ENCODE peak calls at places on chromosome 2, in five cellular contexts. G is AG09309, T is GM13977, B is cardiac fibroblast, Y is suprapubic skin. S is an unnamed sample.

GRCh38 chr2:457792-458430 is 170.0 kb upstream of the ALKAL2 start:
- DNase-seq in Y (no peak), G (no peak), B (no peak), T (no peak), S (no peak)

GRCh38 chr2:103986001-103986400 is 867.9 kb upstream of the POU3F3 start:
- DNase-seq in B (no peak), G (no peak), Y (no peak), T (no peak), S (no peak)

GRCh38 chr2:156399950-156400703 is 36.1 kb upstream of the GPD2 start:
- DNase-seq in B (peak; percentile 89), Y (peak; percentile 88), T (peak; percentile 69), G (peak; percentile 43), S (peak; percentile 41)

GRCh38 chr2:38948995-38949394 is 59.3 kb downstream of the ARHGEF33 start:
- DNase-seq in Y (no peak), B (no peak), G (no peak), T (no peak), S (no peak)

GRCh38 chr2:120770641-120771040 is 35.0 kb downstream of the GLI2 start:
- DNase-seq in G (no peak), Y (peak; percentile 47), T (no peak), B (no peak), S (no peak)

GRCh38 chr2:191151315-191151698 is 513 bp upstream of the STAT4 start:
- DNase-seq in Y (no peak), T (no peak), G (no peak), B (no peak), S (no peak)

GRCh38 chr2:120917876-120918275 is 182.2 kb downstream of the GLI2 start:
- DNase-seq in Y (no peak), T (no peak), B (no peak), G (no peak), S (no peak)

GRCh38 chr2:172226244-172227061 is 123.8 kb upstream of the DLX2 start:
- DNase-seq in T (no peak), B (no peak), Y (no peak), G (no peak), S (no peak)

GRCh38 chr2:207341816-207342215 is 176.1 kb upstream of the KLF7 start:
- DNase-seq in G (no peak), B (no peak), T (no peak), Y (no peak), S (no peak)

GRCh38 chr2:37656512-37657423 is 14.7 kb downstream of the CDC42EP3 start:
- DNase-seq in T (no peak), G (no peak), B (no peak), Y (no peak), S (no peak)

GRCh38 chr2:229882583-229882982 is 39.2 kb downstream of the TRIP12 start:
- DNase-seq in T (no peak), Y (no peak), B (no peak), G (no peak), S (no peak)

GRCh38 chr2:53945538-53945937 is 25.3 kb downstream of the PSME4 start:
- DNase-seq in Y (no peak), T (no peak), G (no peak), B (no peak), S (no peak)

GRCh38 chr2:31253344-31254155 is 19.6 kb downstream of the EHD3 start:
- DNase-seq in Y (no peak), T (no peak), G (no peak), B (no peak), S (no peak)

GRCh38 chr2:196422361-196422760 is 217.2 kb upstream of the CCDC150 start:
- DNase-seq in B (no peak), Y (no peak), G (no peak), T (no peak), S (no peak)

GRCh38 chr2:146821836-146822316 is 1023.0 kb upstream of the ACVR2A start:
- DNase-seq in Y (no peak), G (no peak), B (peak; percentile 53), T (no peak), S (no peak)

GRCh38 chr2:85843543-85843942 is 45.2 kb downstream of the ST3GAL5 start:
- DNase-seq in T (no peak), G (no peak), Y (no peak), B (no peak), S (no peak)

GRCh38 chr2:9699139-9699823 is 68.5 kb upstream of the YWHAQ start:
- DNase-seq in T (no peak), Y (no peak), B (peak; percentile 66), G (peak; percentile 51), S (no peak)

GRCh38 chr2:70248810-70249438 is 496 bp upstream of the TIA1 start:
- DNase-seq in Y (peak; percentile 93), G (no peak), B (peak; percentile 27), T (peak; percentile 34), S (no peak)

GRCh38 chr2:10400002-10400401 is 48.1 kb downstream of the ODC1 start:
- DNase-seq in T (no peak), B (no peak), G (no peak), Y (no peak), S (no peak)

GRCh38 chr2:109614715-109615636 is 812 bp downstream of the SOWAHC start:
- DNase-seq in B (peak; percentile 33), Y (peak; percentile 72), T (no peak), G (no peak), S (no peak)

GRCh38 chr2:29392774-29393173 is 277.6 kb downstream of the CLIP4 start:
- DNase-seq in Y (no peak), T (no peak), B (no peak), G (no peak), S (no peak)

GRCh38 chr2:231347081-231347480 is 48.4 kb upstream of the B3GNT7 start:
- DNase-seq in B (no peak), G (no peak), T (no peak), Y (no peak), S (no peak)

GRCh38 chr2:128607981-128608506 is 289.4 kb upstream of the HS6ST1 start:
- DNase-seq in T (no peak), G (no peak), Y (peak; percentile 52), B (no peak), S (no peak)

GRCh38 chr2:21191535-21191934 is 67.8 kb downstream of the TDRD15 start:
- DNase-seq in T (no peak), G (no peak), Y (no peak), B (no peak), S (no peak)

GRCh38 chr2:3021720-3022119 is 355.9 kb downstream of the EIPR1 start:
- DNase-seq in B (no peak), Y (no peak), T (no peak), G (no peak), S (no peak)

GRCh38 chr2:64324746-64325410 is 129.1 kb upstream of the LGALSL start:
- DNase-seq in B (no peak), G (no peak), Y (no peak), T (no peak), S (no peak)

GRCh38 chr2:64326578-64327050 is 127.3 kb upstream of the LGALSL start:
- DNase-seq in Y (no peak), T (no peak), G (no peak), B (no peak), S (no peak)

GRCh38 chr2:64325477-64325851 is 128.5 kb upstream of the LGALSL start:
- DNase-seq in G (no peak), B (no peak), T (peak; percentile 35), Y (no peak), S (no peak)

GRCh38 chr2:64327129-64327509 is 126.8 kb upstream of the LGALSL start:
- DNase-seq in Y (no peak), B (no peak), T (no peak), G (no peak), S (no peak)

GRCh38 chr2:64325852-64326577 is 127.9 kb upstream of the LGALSL start:
- DNase-seq in G (no peak), B (no peak), T (peak; percentile 78), Y (no peak), S (no peak)
- TF ChIP-seq CTCF in G (no peak), B (no peak), T (peak; percentile 39), Y (no peak), S (no peak)

GRCh38 chr2:133780099-133780996 is 212.1 kb upstream of the NCKAP5 start:
- DNase-seq in Y (no peak), T (peak; percentile 31), B (peak; percentile 87), G (peak; percentile 58), S (peak; percentile 74)
- TF ChIP-seq CTCF in Y (peak; percentile 78), T (peak; percentile 79), B (peak; percentile 76), G (peak; percentile 81), S (peak; percentile 84)

DNA sequence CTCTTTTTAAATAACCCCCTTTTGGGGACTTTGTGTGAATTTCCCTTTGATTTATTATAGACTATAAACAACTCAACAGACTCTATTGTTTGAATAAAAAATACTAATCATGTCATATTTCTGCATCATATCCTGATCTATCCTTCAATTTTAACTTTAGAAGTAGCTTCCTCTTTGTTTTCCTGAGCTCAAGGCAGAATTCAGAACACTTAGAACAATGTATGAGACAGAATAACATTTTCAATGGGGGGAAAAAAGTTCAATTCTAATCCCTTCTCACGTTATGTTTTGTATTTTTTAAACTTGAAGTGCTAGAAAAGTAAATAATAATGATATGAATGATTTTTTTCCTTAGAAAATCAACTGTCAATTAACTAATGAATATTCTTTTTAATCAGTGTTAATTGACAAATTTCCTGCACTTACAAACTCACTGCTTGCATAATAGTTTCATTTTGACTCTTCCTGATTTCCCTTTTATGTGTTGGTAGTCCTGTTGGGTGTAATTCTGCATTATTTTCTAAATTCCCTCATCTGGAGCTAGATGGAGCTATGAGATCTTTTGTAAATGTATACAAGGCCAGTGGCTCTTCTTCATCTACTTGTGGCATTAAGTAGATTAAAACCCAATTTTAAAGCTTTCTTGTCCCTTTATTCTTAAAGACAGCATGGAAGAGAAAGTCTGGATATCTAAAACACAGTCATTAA is 326.1 kb downstream of the PARD3B start:
- DNase-seq in T (peak; percentile 14), B (peak; percentile 69), Y (no peak), G (peak; percentile 44), S (no peak)
- TF ChIP-seq CTCF in T (peak; percentile 10), B (peak; percentile 33), Y (no peak), G (peak; percentile 52), S (peak; percentile 48)

GRCh38 chr2:100399714-100400113 is 17.8 kb downstream of the CHST10 start:
- DNase-seq in Y (no peak), G (no peak), T (no peak), B (no peak), S (no peak)
- TF ChIP-seq CTCF in Y (no peak), G (no peak), T (no peak), B (no peak), S (no peak)

DNA sequence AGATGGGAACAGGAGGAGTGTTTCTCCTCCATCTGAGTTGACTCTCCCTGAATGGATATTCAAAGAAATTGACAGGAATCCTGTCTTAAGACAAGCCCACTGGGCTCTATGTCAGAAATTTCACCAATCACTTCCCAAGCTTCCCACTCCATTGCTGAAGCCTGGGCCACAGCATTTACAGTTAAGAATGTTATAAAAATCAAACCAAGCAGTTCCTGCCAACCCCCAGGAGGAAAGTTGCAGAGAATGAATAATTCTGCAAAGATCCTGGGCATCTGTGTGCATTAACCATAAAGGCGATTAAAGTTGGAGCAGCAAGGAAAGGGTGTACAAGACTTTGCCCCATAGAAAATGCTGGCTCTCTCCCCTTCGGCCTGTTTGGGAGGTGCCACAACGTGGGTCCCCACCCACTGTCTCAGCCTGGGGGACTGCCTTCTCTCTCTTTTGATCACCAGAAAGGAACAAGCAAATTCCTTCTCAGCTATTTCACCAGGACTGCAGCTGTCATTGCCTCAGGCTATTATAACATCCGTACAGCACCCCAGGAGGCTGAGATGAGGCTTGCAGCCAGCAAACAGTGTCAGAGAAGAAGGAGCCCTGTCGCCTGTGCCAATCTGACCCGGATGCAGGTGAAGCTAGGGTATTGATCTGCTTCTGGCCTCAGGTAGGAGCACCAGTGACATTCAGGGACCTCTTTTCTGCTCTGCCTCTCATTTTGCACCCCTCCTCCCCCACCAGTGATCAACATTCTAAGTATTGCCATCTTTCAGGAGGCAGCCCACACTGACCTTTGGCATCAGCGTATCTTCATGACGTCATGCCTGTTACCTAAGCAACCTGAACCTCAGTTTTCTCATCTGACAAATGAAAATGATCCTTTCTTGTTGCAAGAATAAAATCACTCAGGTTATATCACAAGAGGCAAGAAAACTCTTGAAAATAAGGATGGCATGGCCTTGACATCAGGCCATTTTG is 219.0 kb downstream of the SH3BP4 start:
- DNase-seq in B (peak; percentile 64), T (no peak), Y (no peak), G (peak; percentile 67), S (no peak)
- TF ChIP-seq CTCF in B (peak; percentile 45), T (no peak), Y (no peak), G (peak; percentile 52), S (peak; percentile 31)

S was measured in retinal pigment epithelial cell.